ENCODE peak calls at places on chromosomes 12 and 14, in ten cellular contexts. R, G, U, M, O, T, V, P, L and C are unnamed samples.

GRCh38 chr12:13176257-13176656 is 20.3 kb upstream of the EMP1 start:
- DNase-seq in R (no peak), G (no peak), U (no peak), M (no peak), O (no peak), T (no peak), V (no peak), P (no peak), L (no peak), C (no peak)

GRCh38 chr14:101121399-101122113 is 218.0 kb upstream of the RTL1 start:
- DNase-seq in R (no peak), G (no peak), U (peak; percentile 23), M (no peak), O (no peak), T (no peak), V (no peak), P (no peak), L (no peak), C (no peak)

GRCh38 chr12:105911966-105912365 is 226.8 kb downstream of the NUAK1 start:
- DNase-seq in R (no peak), G (no peak), U (no peak), M (no peak), O (no peak), T (no peak), V (no peak), P (no peak), L (no peak), C (no peak)

GRCh38 chr12:115632323-115632722 is 645.2 kb downstream of the MED13L start:
- DNase-seq in R (no peak), G (no peak), U (no peak), M (no peak), O (no peak), T (no peak), V (no peak), P (no peak), L (no peak), C (no peak)

GRCh38 chr12:23949212-23950010 is at the start of gene SOX5:
- DNase-seq in R (no peak), G (peak; percentile 65), U (peak; percentile 30), M (no peak), O (no peak), T (peak; percentile 32), V (peak; percentile 70), P (no peak), L (no peak), C (no peak)

GRCh38 chr12:23140710-23141109 is 515.7 kb downstream of the ETNK1 start:
- DNase-seq in R (no peak), G (no peak), U (no peak), M (no peak), O (no peak), T (no peak), V (no peak), P (no peak), L (no peak), C (no peak)

GRCh38 chr12:49345840-49346658 is 639 bp upstream of the DNAJC22 start:
- DNase-seq in R (no peak), G (peak; percentile 39), U (peak; percentile 67), M (no peak), O (no peak), T (no peak), V (no peak), P (no peak), L (peak; percentile 55), C (no peak)

GRCh38 chr14:91108941-91109611 is 4.8 kb upstream of the DGLUCY start:
- DNase-seq in R (peak; percentile 52), G (no peak), U (no peak), M (no peak), O (peak; percentile 7), T (peak; percentile 59), V (no peak), P (no peak), L (peak; percentile 34), C (no peak)

GRCh38 chr12:85779768-85780167 is 56.4 kb downstream of the RASSF9 start:
- DNase-seq in R (no peak), G (no peak), U (no peak), M (no peak), O (no peak), T (no peak), V (no peak), P (no peak), L (no peak), C (no peak)